ENCODE peak calls at places on chromosome 20, in seven cellular contexts. One of them, this sample, is unnamed.

GRCh38 chr20:11195169-11195568 is 521.4 kb upstream of the JAG1 start:
- DNase-seq in posterior cingulate gyrus: no peak
- DNase-seq in glutamatergic neuron: no peak
- DNase-seq in activated CD4-positive, CD25-positive, alpha-beta regulatory T cell: no peak
- DNase-seq in retina: no peak
- DNase-seq in heart right ventricle: peak
- DNase-seq in astrocyte: no peak
- DNase-seq in this sample: no peak

GRCh38 chr20:34559311-34560140 is 1.0 kb downstream of the MAP1LC3A start:
- DNase-seq in heart right ventricle: no peak
- DNase-seq in activated CD4-positive, CD25-positive, alpha-beta regulatory T cell: no peak
- DNase-seq in posterior cingulate gyrus: no peak
- DNase-seq in glutamatergic neuron: peak
- DNase-seq in astrocyte: no peak
- DNase-seq in retina: peak
- DNase-seq in this sample: peak

GRCh38 chr20:8299921-8300320 is 167.9 kb downstream of the PLCB1 start:
- DNase-seq in astrocyte: peak
- DNase-seq in heart right ventricle: no peak
- DNase-seq in glutamatergic neuron: no peak
- DNase-seq in activated CD4-positive, CD25-positive, alpha-beta regulatory T cell: no peak
- DNase-seq in posterior cingulate gyrus: no peak
- DNase-seq in retina: no peak
- DNase-seq in this sample: no peak

GRCh38 chr20:41786158-41786557 is 168.0 kb upstream of the CHD6 start:
- DNase-seq in activated CD4-positive, CD25-positive, alpha-beta regulatory T cell: no peak
- DNase-seq in posterior cingulate gyrus: no peak
- DNase-seq in glutamatergic neuron: no peak
- DNase-seq in heart right ventricle: no peak
- DNase-seq in retina: no peak
- DNase-seq in astrocyte: no peak
- DNase-seq in this sample: no peak

GRCh38 chr20:53875452-53875851 is 194.9 kb downstream of the BCAS1 start:
- DNase-seq in posterior cingulate gyrus: no peak
- DNase-seq in retina: no peak
- DNase-seq in glutamatergic neuron: no peak
- DNase-seq in heart right ventricle: no peak
- DNase-seq in activated CD4-positive, CD25-positive, alpha-beta regulatory T cell: no peak
- DNase-seq in astrocyte: no peak
- DNase-seq in this sample: no peak

GRCh38 chr20:36468149-36469000 is 72.9 kb upstream of the MYL9 start:
- DNase-seq in posterior cingulate gyrus: no peak
- DNase-seq in glutamatergic neuron: no peak
- DNase-seq in retina: peak
- DNase-seq in activated CD4-positive, CD25-positive, alpha-beta regulatory T cell: no peak
- DNase-seq in heart right ventricle: no peak
- DNase-seq in astrocyte: no peak
- DNase-seq in this sample: no peak

GRCh38 chr20:58864346-58864745 is 11.8 kb downstream of the GNAS start:
- DNase-seq in posterior cingulate gyrus: no peak
- DNase-seq in glutamatergic neuron: no peak
- DNase-seq in retina: no peak
- DNase-seq in astrocyte: no peak
- DNase-seq in heart right ventricle: no peak
- DNase-seq in activated CD4-positive, CD25-positive, alpha-beta regulatory T cell: no peak
- DNase-seq in this sample: no peak

GRCh38 chr20:38017959-38018358 is 15.3 kb downstream of the TTI1 start:
- DNase-seq in astrocyte: no peak
- DNase-seq in retina: no peak
- DNase-seq in activated CD4-positive, CD25-positive, alpha-beta regulatory T cell: no peak
- DNase-seq in glutamatergic neuron: no peak
- DNase-seq in heart right ventricle: no peak
- DNase-seq in posterior cingulate gyrus: no peak
- DNase-seq in this sample: no peak

GRCh38 chr20:44403194-44404112 is 48.0 kb downstream of the HNF4A start:
- DNase-seq in retina: no peak
- DNase-seq in astrocyte: no peak
- DNase-seq in activated CD4-positive, CD25-positive, alpha-beta regulatory T cell: no peak
- DNase-seq in posterior cingulate gyrus: no peak
- DNase-seq in glutamatergic neuron: no peak
- DNase-seq in heart right ventricle: no peak
- DNase-seq in this sample: no peak

GRCh38 chr20:46293084-46293483 is 15.2 kb downstream of the CDH22 start:
- DNase-seq in posterior cingulate gyrus: no peak
- DNase-seq in activated CD4-positive, CD25-positive, alpha-beta regulatory T cell: no peak
- DNase-seq in heart right ventricle: no peak
- DNase-seq in retina: peak
- DNase-seq in glutamatergic neuron: no peak
- DNase-seq in astrocyte: peak
- DNase-seq in this sample: no peak

GRCh38 chr20:32961956-32962517 is 42.2 kb downstream of the SUN5 start:
- DNase-seq in posterior cingulate gyrus: no peak
- DNase-seq in retina: no peak
- DNase-seq in glutamatergic neuron: no peak
- DNase-seq in heart right ventricle: no peak
- DNase-seq in activated CD4-positive, CD25-positive, alpha-beta regulatory T cell: no peak
- DNase-seq in astrocyte: no peak
- DNase-seq in this sample: no peak

GRCh38 chr20:32626859-32627636 is 41.9 kb upstream of the NOL4L start:
- DNase-seq in activated CD4-positive, CD25-positive, alpha-beta regulatory T cell: no peak
- DNase-seq in astrocyte: no peak
- DNase-seq in heart right ventricle: no peak
- DNase-seq in glutamatergic neuron: no peak
- DNase-seq in retina: peak
- DNase-seq in posterior cingulate gyrus: peak
- DNase-seq in this sample: no peak

GRCh38 chr20:25280574-25281535 is 33.0 kb downstream of the PYGB start:
- DNase-seq in astrocyte: no peak
- DNase-seq in retina: no peak
- DNase-seq in activated CD4-positive, CD25-positive, alpha-beta regulatory T cell: no peak
- DNase-seq in posterior cingulate gyrus: no peak
- DNase-seq in heart right ventricle: peak
- DNase-seq in glutamatergic neuron: peak
- DNase-seq in this sample: peak

GRCh38 chr20:49381558-49382493 is 100.6 kb downstream of the KCNB1 start:
- DNase-seq in glutamatergic neuron: no peak
- DNase-seq in astrocyte: peak
- DNase-seq in heart right ventricle: peak
- DNase-seq in activated CD4-positive, CD25-positive, alpha-beta regulatory T cell: no peak
- DNase-seq in retina: no peak
- DNase-seq in posterior cingulate gyrus: peak
- DNase-seq in this sample: no peak

GRCh38 chr20:6053064-6053775 is 640 bp downstream of the LRRN4 start:
- DNase-seq in glutamatergic neuron: no peak
- DNase-seq in retina: no peak
- DNase-seq in activated CD4-positive, CD25-positive, alpha-beta regulatory T cell: no peak
- DNase-seq in posterior cingulate gyrus: no peak
- DNase-seq in astrocyte: no peak
- DNase-seq in heart right ventricle: no peak
- DNase-seq in this sample: no peak

GRCh38 chr20:63023071-63023835 is 16.5 kb upstream of the BHLHE23 start:
- DNase-seq in glutamatergic neuron: peak
- DNase-seq in retina: no peak
- DNase-seq in astrocyte: no peak
- DNase-seq in heart right ventricle: no peak
- DNase-seq in posterior cingulate gyrus: no peak
- DNase-seq in activated CD4-positive, CD25-positive, alpha-beta regulatory T cell: no peak
- DNase-seq in this sample: peak

GRCh38 chr20:32045999-32046398 is 6.0 kb upstream of the HCK start:
- DNase-seq in retina: no peak
- DNase-seq in posterior cingulate gyrus: no peak
- DNase-seq in glutamatergic neuron: no peak
- DNase-seq in astrocyte: no peak
- DNase-seq in heart right ventricle: no peak
- DNase-seq in activated CD4-positive, CD25-positive, alpha-beta regulatory T cell: no peak
- DNase-seq in this sample: no peak